ENCODE peak calls at places on chromosomes 13 and 19, in eight cellular contexts. J is tibial artery, K is RWPE1, H is neural progenitor cell, U is lung, E is fibroblast of lung, O is WERI-Rb-1, V is WTC11. L is an unnamed sample.

GRCh38 chr13:24741016-24741662 is 22.8 kb upstream of the RNF17 start:
- DNase-seq in J (no peak), K (no peak), H (no peak), U (no peak), E (no peak), O (peak; percentile 69), V (no peak), L (no peak)

GRCh38 chr13:33879044-33879596 is 61.2 kb downstream of the RFC3 start:
- DNase-seq in J (no peak), K (no peak), H (no peak), U (no peak), E (no peak), O (no peak), V (no peak), L (no peak)

GRCh38 chr13:73058741-73059459 is at the start of gene KLF5:
- DNase-seq in J (peak; percentile 97), K (peak; percentile 97), H (peak; percentile 98), U (peak; percentile 98), E (peak; percentile 94), O (peak; percentile 98), V (peak; percentile 99), L (peak; percentile 97)

GRCh38 chr13:32264407-32264806 is 50.8 kb downstream of the ZAR1L start:
- DNase-seq in J (peak; percentile 71), K (no peak), H (no peak), U (peak; percentile 38), E (peak; percentile 38), O (no peak), V (no peak), L (peak; percentile 48)

GRCh38 chr13:52850396-52851152 is 2.1 kb upstream of the PCDH8 start:
- DNase-seq in J (peak; percentile 53), K (peak; percentile 74), H (peak; percentile 93), U (peak; percentile 70), E (peak; percentile 36), O (peak; percentile 30), V (peak; percentile 94), L (peak; percentile 32)

GRCh38 chr13:24341439-24341838 is 32.1 kb downstream of the C1QTNF9 start:
- DNase-seq in J (no peak), K (no peak), H (no peak), U (no peak), E (no peak), O (no peak), V (no peak), L (peak; percentile 78)

GRCh38 chr13:27969073-27969865 is at the start of gene CDX2:
- DNase-seq in J (no peak), K (no peak), H (peak; percentile 51), U (no peak), E (no peak), O (no peak), V (peak; percentile 52), L (no peak)

GRCh38 chr13:36998624-36999041 is 507 bp downstream of the ALG5 start:
- DNase-seq in J (peak; percentile 27), K (peak; percentile 3), H (peak; percentile 47), U (peak; percentile 39), E (peak; percentile 7), O (peak; percentile 11), V (peak; percentile 24), L (peak; percentile 15)

GRCh38 chr19:35908977-35909683 is 1.0 kb upstream of the TYROBP start:
- DNase-seq in J (peak; percentile 76), K (no peak), H (no peak), U (peak; percentile 77), E (no peak), O (peak; percentile 29), V (no peak), L (no peak)

GRCh38 chr13:98507060-98507797 is 69.7 kb downstream of the STK24 start:
- DNase-seq in J (peak; percentile 68), K (no peak), H (peak; percentile 79), U (peak; percentile 61), E (peak; percentile 80), O (no peak), V (peak; percentile 64), L (peak; percentile 60)

GRCh38 chr19:940591-941291 is 14.9 kb downstream of the ARID3A start:
- DNase-seq in J (peak; percentile 80), K (no peak), H (no peak), U (peak; percentile 69), E (peak; percentile 65), O (no peak), V (no peak), L (no peak)

GRCh38 chr13:22298530-22298929 is 627.7 kb downstream of the FGF9 start:
- DNase-seq in J (no peak), K (no peak), H (no peak), U (no peak), E (no peak), O (no peak), V (no peak), L (no peak)

GRCh38 chr13:93388701-93389100 is 162.1 kb downstream of the GPC6 start:
- DNase-seq in J (no peak), K (no peak), H (no peak), U (no peak), E (peak; percentile 62), O (no peak), V (no peak), L (peak; percentile 75)

GRCh38 chr13:94764576-94765321 is 52.4 kb upstream of the SOX21 start:
- DNase-seq in J (no peak), K (no peak), H (peak; percentile 23), U (no peak), E (peak; percentile 56), O (no peak), V (no peak), L (no peak)

GRCh38 chr19:7522923-7523667 is 671 bp downstream of the MCOLN1 start:
- DNase-seq in J (peak; percentile 48), K (peak; percentile 37), H (peak; percentile 42), U (no peak), E (no peak), O (no peak), V (no peak), L (peak; percentile 60)

GRCh38 chr13:27830010-27830409 is 37.7 kb downstream of the GSX1 start:
- DNase-seq in J (no peak), K (peak; percentile 64), H (peak; percentile 88), U (peak; percentile 33), E (peak; percentile 11), O (peak; percentile 68), V (peak; percentile 82), L (no peak)

GRCh38 chr19:44776402-44777096 is 1.1 kb upstream of the CBLC start:
- DNase-seq in J (no peak), K (peak; percentile 88), H (no peak), U (no peak), E (no peak), O (no peak), V (peak; percentile 32), L (no peak)

GRCh38 chr19:44775676-44776240 is 1.9 kb upstream of the CBLC start:
- DNase-seq in J (no peak), K (no peak), H (no peak), U (no peak), E (no peak), O (no peak), V (no peak), L (no peak)

GRCh38 chr19:44774614-44775013 is 3.1 kb upstream of the CBLC start:
- DNase-seq in J (no peak), K (no peak), H (no peak), U (no peak), E (no peak), O (no peak), V (no peak), L (peak; percentile 28)

GRCh38 chr19:44779150-44779549 is 1.5 kb downstream of the CBLC start:
- DNase-seq in J (no peak), K (no peak), H (no peak), U (no peak), E (no peak), O (no peak), V (no peak), L (no peak)

GRCh38 chr19:44777715-44778347 is at the start of gene CBLC:
- DNase-seq in J (no peak), K (peak; percentile 93), H (peak; percentile 89), U (peak; percentile 67), E (no peak), O (no peak), V (peak; percentile 96), L (no peak)
- TF ChIP-seq CTCF in J (no peak), K (no peak), H (peak; percentile 35), U (no peak), E (no peak), O (no peak), V (no peak), L (no peak)

DNA sequence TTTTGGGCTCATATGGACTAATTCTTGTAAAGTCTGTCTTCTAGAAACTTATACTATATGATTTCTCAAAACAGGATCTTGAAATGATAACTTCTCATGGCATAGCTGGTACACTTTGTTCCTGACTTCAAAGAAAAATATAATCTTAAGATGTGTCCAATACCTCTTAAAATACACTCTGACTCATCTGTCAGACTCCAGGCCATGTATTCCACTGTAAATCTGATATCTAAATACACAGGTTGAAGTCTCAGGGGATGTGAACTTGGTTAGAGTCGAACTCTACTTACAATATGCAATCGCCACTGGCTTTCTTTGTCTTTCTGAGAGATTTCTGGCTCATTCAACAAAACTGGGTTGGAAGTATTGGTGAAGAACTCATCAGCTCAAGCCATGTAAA is 99.8 kb downstream of the LACC1 start:
- DNase-seq in J (no peak), K (no peak), H (no peak), U (no peak), E (no peak), O (no peak), V (no peak), L (no peak)
- TF ChIP-seq CTCF in J (no peak), K (no peak), H (no peak), U (no peak), E (no peak), O (no peak), V (no peak), L (no peak)

GRCh38 chr13:35961461-35962220 is 169.5 kb downstream of the DCLK1 start:
- DNase-seq in J (no peak), K (no peak), H (no peak), U (no peak), E (no peak), O (no peak), V (no peak), L (peak; percentile 21)
- TF ChIP-seq CTCF in J (peak; percentile 38), K (no peak), H (peak; percentile 8), U (no peak), E (no peak), O (no peak), V (no peak), L (no peak)

DNA sequence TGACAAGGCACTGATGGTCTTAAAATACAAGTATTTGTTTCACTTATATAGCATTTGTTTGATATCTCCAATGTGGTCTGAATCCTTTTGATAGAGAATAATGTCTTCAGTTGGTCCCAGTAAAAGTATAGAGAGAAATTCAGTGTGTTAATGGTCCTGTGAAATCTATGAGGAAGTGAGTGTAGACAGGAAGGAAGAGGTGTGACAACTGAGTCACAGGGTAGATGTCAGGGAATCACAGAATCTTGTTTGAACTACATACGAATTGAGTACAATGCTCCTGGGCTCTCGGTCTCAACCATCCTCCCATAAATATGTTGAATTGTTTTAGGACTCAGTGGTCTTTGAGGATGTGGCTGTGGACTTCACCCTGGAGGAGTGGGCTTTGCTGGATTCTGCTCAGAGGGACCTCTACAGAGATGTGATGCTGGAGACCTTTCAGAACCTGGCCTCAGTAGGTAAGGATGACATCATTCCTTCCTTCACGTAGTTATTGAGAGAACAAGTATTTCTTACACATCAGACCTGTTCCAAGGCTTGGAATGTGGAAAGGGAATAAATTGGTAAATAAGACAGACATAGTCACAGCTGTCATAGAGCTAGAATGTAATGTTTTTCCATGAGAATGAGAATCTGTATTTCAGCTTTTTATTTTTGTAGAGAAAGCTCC is 9.1 kb downstream of the ZNF555 start:
- DNase-seq in J (no peak), K (no peak), H (no peak), U (no peak), E (no peak), O (no peak), V (no peak), L (no peak)
- TF ChIP-seq CTCF in J (no peak), K (no peak), H (no peak), U (no peak), E (no peak), O (no peak), V (no peak), L (no peak)

GRCh38 chr13:75196112-75196855 is 285.7 kb downstream of the TBC1D4 start:
- DNase-seq in J (no peak), K (no peak), H (no peak), U (no peak), E (peak; percentile 36), O (no peak), V (no peak), L (peak; percentile 79)
- TF ChIP-seq CTCF in J (no peak), K (no peak), H (no peak), U (no peak), E (no peak), O (no peak), V (no peak), L (no peak)

L was measured in foreskin fibroblast.